ENCODE peak calls at places on chromosomes 5 and 9, in eight cellular contexts. M is endodermal cell; H is effector memory CD4-positive, alpha-beta T cell; Z is SJSA1; A is Peyer's patch; T is body of pancreas; U is GM23338; N is GM23248. P is an unnamed sample.

GRCh38 chr5:116300016-116300601 is 215.3 kb downstream of the COMMD10 start:
- DNase-seq in M (no peak), H (no peak), Z (no peak), A (no peak), T (no peak), U (no peak), N (no peak), P (no peak)

GRCh38 chr5:170000155-170000554 is 19.9 kb upstream of the INSYN2B start:
- DNase-seq in M (no peak), H (no peak), Z (no peak), A (no peak), T (no peak), U (no peak), N (no peak), P (no peak)

GRCh38 chr9:87020169-87020935 is 73.0 kb upstream of the GAS1 start:
- DNase-seq in M (no peak), H (no peak), Z (no peak), A (no peak), T (no peak), U (no peak), N (no peak), P (no peak)

GRCh38 chr9:85178486-85178885 is 509.0 kb downstream of the NTRK2 start:
- DNase-seq in M (no peak), H (no peak), Z (no peak), A (no peak), T (no peak), U (peak; percentile 46), N (no peak), P (no peak)

GRCh38 chr9:131043097-131043496 is 34.1 kb downstream of the LAMC3 start:
- DNase-seq in M (no peak), H (no peak), Z (no peak), A (peak; percentile 57), T (no peak), U (no peak), N (no peak), P (no peak)

GRCh38 chr9:97958812-97959511 is 21.0 kb upstream of the HEMGN start:
- DNase-seq in M (no peak), H (no peak), Z (peak; percentile 50), A (no peak), T (no peak), U (no peak), N (peak; percentile 80), P (peak; percentile 63)

GRCh38 chr9:108639736-108640135 is 216.1 kb downstream of the ACTL7B start:
- DNase-seq in M (no peak), H (no peak), Z (no peak), A (no peak), T (no peak), U (no peak), N (peak; percentile 33), P (no peak)

GRCh38 chr5:172179032-172179989 is 8.7 kb downstream of the STK10 start:
- DNase-seq in M (no peak), H (peak; percentile 59), Z (peak; percentile 82), A (peak; percentile 76), T (no peak), U (peak; percentile 38), N (no peak), P (no peak)

GRCh38 chr9:35696520-35697215 is 6.9 kb upstream of the TPM2 start:
- DNase-seq in M (peak; percentile 92), H (peak; percentile 41), Z (no peak), A (peak; percentile 88), T (peak; percentile 77), U (peak; percentile 89), N (peak; percentile 66), P (no peak)

GRCh38 chr5:172147857-172148256 is 40.2 kb downstream of the STK10 start:
- DNase-seq in M (peak; percentile 38), H (no peak), Z (no peak), A (peak; percentile 71), T (no peak), U (no peak), N (no peak), P (no peak)

GRCh38 chr9:36738318-36738975 is 165.8 kb downstream of the MELK start:
- DNase-seq in M (no peak), H (no peak), Z (no peak), A (no peak), T (no peak), U (no peak), N (peak; percentile 84), P (no peak)
- H3K27ac ChIP-seq in M (no peak overlapping the region), H (no peak overlapping the region), Z (no peak overlapping the region), A (no peak overlapping the region), T (no peak overlapping the region), U (no peak overlapping the region), N (peak overlapping the region; percentile 7), P (peak overlapping the region; percentile 11)

GRCh38 chr9:134647359-134648115 is 5.9 kb downstream of the COL5A1 start:
- DNase-seq in M (no peak), H (no peak), Z (no peak), A (no peak), T (no peak), U (no peak), N (no peak), P (no peak)
- H3K4me3 ChIP-seq in M (no peak overlapping the region), H (no peak overlapping the region), Z (no peak overlapping the region), A (no peak overlapping the region), T (no peak overlapping the region), U (no peak overlapping the region), N (no peak overlapping the region), P (no peak overlapping the region)

GRCh38 chr5:178216779-178217178 is 12.4 kb downstream of the HNRNPAB start:
- DNase-seq in M (no peak), H (no peak), Z (no peak), A (no peak), T (no peak), U (no peak), N (no peak), P (no peak)
- H3K27ac ChIP-seq in M (no peak overlapping the region), H (no peak overlapping the region), Z (no peak overlapping the region), A (no peak overlapping the region), T (no peak overlapping the region), U (no peak overlapping the region), N (no peak overlapping the region), P (no peak overlapping the region)

GRCh38 chr5:54520438-54520846 is 2.9 kb downstream of the SNX18 start:
- DNase-seq in M (peak; percentile 65), H (no peak), Z (peak; percentile 50), A (no peak), T (no peak), U (peak; percentile 32), N (peak; percentile 65), P (no peak)

GRCh38 chr5:54518146-54519082 is 855 bp downstream of the SNX18 start:
- DNase-seq in M (peak; percentile 82), H (no peak), Z (peak; percentile 55), A (peak; percentile 76), T (peak; percentile 66), U (peak; percentile 60), N (peak; percentile 76), P (no peak)

GRCh38 chr5:54520940-54521339 is 3.4 kb downstream of the SNX18 start:
- DNase-seq in M (no peak), H (no peak), Z (no peak), A (no peak), T (no peak), U (no peak), N (peak; percentile 57), P (no peak)

GRCh38 chr5:54517512-54518145 is at the start of gene SNX18:
- DNase-seq in M (peak; percentile 96), H (peak; percentile 86), Z (peak; percentile 93), A (peak; percentile 96), T (peak; percentile 95), U (peak; percentile 93), N (peak; percentile 97), P (peak; percentile 86)

DNA sequence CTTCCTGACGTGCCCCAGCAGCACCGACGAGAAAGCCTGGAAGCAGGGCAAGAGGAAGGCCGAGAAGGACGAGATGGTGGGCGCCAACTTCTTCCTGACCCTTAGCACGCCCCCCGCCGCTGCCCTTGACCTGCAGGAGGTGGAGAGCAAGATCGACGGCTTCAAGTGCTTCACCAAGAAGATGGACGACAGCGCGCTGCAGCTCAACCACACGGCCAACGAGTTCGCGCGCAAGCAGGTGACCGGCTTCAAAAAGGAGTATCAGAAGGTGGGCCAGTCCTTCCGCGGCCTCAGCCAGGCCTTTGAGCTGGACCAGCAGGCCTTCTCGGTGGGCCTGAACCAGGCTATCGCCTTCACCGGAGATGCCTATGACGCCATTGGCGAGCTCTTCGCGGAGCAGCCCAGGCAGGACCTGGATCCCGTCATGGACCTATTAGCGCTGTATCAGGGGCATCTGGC is 1.6 kb downstream of the SNX18 start:
- DNase-seq in M (no peak), H (no peak), Z (no peak), A (peak; percentile 51), T (no peak), U (no peak), N (peak; percentile 55), P (no peak)
- H3K4me3 ChIP-seq in M (peak overlapping the region; percentile 90), H (peak overlapping the region; percentile 90), Z (peak overlapping the region; percentile 96), A (peak overlapping the region; percentile 95), T (no peak overlapping the region), U (peak overlapping the region; percentile 52), N (peak overlapping the region; percentile 98), P (peak overlapping the region; percentile 68)

P was measured in AG04450.